ENCODE peak calls at places on chromosomes 12 and 14, in six cellular contexts. One of them, this sample, is unnamed.

GRCh38 chr14:57833304-57833703 is 32.6 kb downstream of the SLC35F4 start:
- DNase-seq in Calu3: peak; percentile 20
- DNase-seq in right lobe of liver: no peak
- DNase-seq in thyroid gland: peak; percentile 83
- DNase-seq in body of pancreas: peak; percentile 38
- DNase-seq in WTC11: no peak
- DNase-seq in this sample: peak; percentile 59

GRCh38 chr12:6883252-6883651 is 10.1 kb upstream of the SPSB2 start:
- DNase-seq in Calu3: no peak
- DNase-seq in right lobe of liver: no peak
- DNase-seq in thyroid gland: no peak
- DNase-seq in WTC11: no peak
- DNase-seq in body of pancreas: no peak
- DNase-seq in this sample: no peak

GRCh38 chr12:62166525-62166924 is 93.7 kb upstream of the USP15 start:
- DNase-seq in body of pancreas: no peak
- DNase-seq in WTC11: no peak
- DNase-seq in right lobe of liver: no peak
- DNase-seq in thyroid gland: no peak
- DNase-seq in Calu3: no peak
- DNase-seq in this sample: no peak

GRCh38 chr12:57135939-57136338 is 7.7 kb downstream of the LRP1 start:
- DNase-seq in right lobe of liver: peak; percentile 27
- DNase-seq in body of pancreas: no peak
- DNase-seq in Calu3: no peak
- DNase-seq in WTC11: peak; percentile 54
- DNase-seq in thyroid gland: no peak
- DNase-seq in this sample: no peak

GRCh38 chr12:18224745-18225144 is 36.6 kb upstream of the PIK3C2G start:
- DNase-seq in thyroid gland: no peak
- DNase-seq in body of pancreas: no peak
- DNase-seq in Calu3: no peak
- DNase-seq in WTC11: no peak
- DNase-seq in right lobe of liver: no peak
- DNase-seq in this sample: no peak

GRCh38 chr14:100591453-100592371 is 4.5 kb upstream of the BEGAIN start:
- DNase-seq in body of pancreas: no peak
- DNase-seq in Calu3: no peak
- DNase-seq in thyroid gland: no peak
- DNase-seq in WTC11: peak; percentile 4
- DNase-seq in right lobe of liver: peak; percentile 10
- DNase-seq in this sample: peak; percentile 76

GRCh38 chr12:66594688-66595087 is 84.2 kb downstream of the GRIP1 start:
- DNase-seq in body of pancreas: no peak
- DNase-seq in WTC11: no peak
- DNase-seq in Calu3: no peak
- DNase-seq in thyroid gland: no peak
- DNase-seq in right lobe of liver: no peak
- DNase-seq in this sample: no peak

GRCh38 chr14:80764921-80765507 is 176.5 kb downstream of the CEP128 start:
- DNase-seq in body of pancreas: no peak
- DNase-seq in thyroid gland: no peak
- DNase-seq in right lobe of liver: no peak
- DNase-seq in Calu3: no peak
- DNase-seq in WTC11: no peak
- DNase-seq in this sample: no peak

GRCh38 chr12:122887817-122888212 is 8.1 kb downstream of the VPS37B start:
- DNase-seq in right lobe of liver: no peak
- DNase-seq in body of pancreas: no peak
- DNase-seq in thyroid gland: no peak
- DNase-seq in Calu3: no peak
- DNase-seq in WTC11: no peak
- DNase-seq in this sample: no peak

GRCh38 chr12:45580570-45580969 is 148.9 kb upstream of the ARID2 start:
- DNase-seq in WTC11: no peak
- DNase-seq in right lobe of liver: no peak
- DNase-seq in body of pancreas: no peak
- DNase-seq in Calu3: no peak
- DNase-seq in thyroid gland: no peak
- DNase-seq in this sample: no peak

GRCh38 chr14:93230539-93230938 is 23.5 kb downstream of the UBR7 start:
- DNase-seq in thyroid gland: no peak
- DNase-seq in body of pancreas: no peak
- DNase-seq in right lobe of liver: no peak
- DNase-seq in WTC11: no peak
- DNase-seq in Calu3: no peak
- DNase-seq in this sample: no peak

GRCh38 chr12:20097561-20097960 is 270.8 kb upstream of the PDE3A start:
- DNase-seq in body of pancreas: no peak
- DNase-seq in Calu3: no peak
- DNase-seq in right lobe of liver: no peak
- DNase-seq in thyroid gland: no peak
- DNase-seq in WTC11: no peak
- DNase-seq in this sample: no peak

GRCh38 chr14:103109789-103110415 is 13.4 kb upstream of the TNFAIP2 start:
- DNase-seq in body of pancreas: peak; percentile 60
- DNase-seq in WTC11: no peak
- DNase-seq in Calu3: no peak
- DNase-seq in right lobe of liver: peak; percentile 53
- DNase-seq in thyroid gland: no peak
- DNase-seq in this sample: no peak

GRCh38 chr12:53733051-53733812 is 6.0 kb upstream of the CALCOCO1 start:
- DNase-seq in Calu3: no peak
- DNase-seq in thyroid gland: no peak
- DNase-seq in WTC11: no peak
- DNase-seq in body of pancreas: no peak
- DNase-seq in right lobe of liver: no peak
- DNase-seq in this sample: no peak

GRCh38 chr12:102406033-102406584 is 74.3 kb downstream of the IGF1 start:
- DNase-seq in Calu3: no peak
- DNase-seq in body of pancreas: peak; percentile 52
- DNase-seq in right lobe of liver: no peak
- DNase-seq in WTC11: no peak
- DNase-seq in thyroid gland: peak; percentile 79
- DNase-seq in this sample: no peak

GRCh38 chr12:110932048-110932447 is 11.7 kb upstream of the MYL2 start:
- DNase-seq in body of pancreas: no peak
- DNase-seq in right lobe of liver: no peak
- DNase-seq in Calu3: no peak
- DNase-seq in thyroid gland: no peak
- DNase-seq in WTC11: peak; percentile 60
- DNase-seq in this sample: no peak

GRCh38 chr12:48069253-48069652 is 36.6 kb downstream of the SENP1 start:
- DNase-seq in body of pancreas: no peak
- DNase-seq in right lobe of liver: no peak
- DNase-seq in Calu3: no peak
- DNase-seq in thyroid gland: no peak
- DNase-seq in WTC11: no peak
- DNase-seq in this sample: no peak

GRCh38 chr12:90174198-90174510 is 465.5 kb upstream of the ATP2B1 start:
- DNase-seq in thyroid gland: no peak
- DNase-seq in right lobe of liver: no peak
- DNase-seq in Calu3: no peak
- DNase-seq in WTC11: no peak
- DNase-seq in body of pancreas: peak; percentile 9
- DNase-seq in this sample: no peak

GRCh38 chr12:88420460-88420859 is 159.8 kb downstream of the KITLG start:
- DNase-seq in body of pancreas: no peak
- DNase-seq in thyroid gland: no peak
- DNase-seq in right lobe of liver: no peak
- DNase-seq in WTC11: no peak
- DNase-seq in Calu3: no peak
- DNase-seq in this sample: no peak

GRCh38 chr12:53828598-53828997 is 76.8 kb upstream of the CISTR start:
- DNase-seq in right lobe of liver: no peak
- DNase-seq in WTC11: no peak
- DNase-seq in Calu3: no peak
- DNase-seq in thyroid gland: no peak
- DNase-seq in body of pancreas: no peak
- DNase-seq in this sample: no peak

GRCh38 chr12:57479376-57480115 is at the start of gene ARHGAP9:
- DNase-seq in WTC11: no peak
- DNase-seq in Calu3: no peak
- DNase-seq in right lobe of liver: no peak
- DNase-seq in body of pancreas: no peak
- DNase-seq in thyroid gland: no peak
- DNase-seq in this sample: no peak

GRCh38 chr12:65568517-65568916 is 255.8 kb upstream of the HMGA2 start:
- DNase-seq in body of pancreas: no peak
- DNase-seq in WTC11: no peak
- DNase-seq in right lobe of liver: no peak
- DNase-seq in Calu3: peak; percentile 66
- DNase-seq in thyroid gland: no peak
- DNase-seq in this sample: no peak

GRCh38 chr14:104723651-104724406 is at the start of gene ADSS1:
- DNase-seq in Calu3: peak; percentile 74
- DNase-seq in WTC11: peak; percentile 66
- DNase-seq in right lobe of liver: peak; percentile 89
- DNase-seq in body of pancreas: peak; percentile 67
- DNase-seq in thyroid gland: peak; percentile 75
- DNase-seq in this sample: no peak

GRCh38 chr12:25119020-25119419 is 75.9 kb downstream of the DNAI7 start:
- DNase-seq in thyroid gland: no peak
- DNase-seq in body of pancreas: no peak
- DNase-seq in right lobe of liver: no peak
- DNase-seq in Calu3: no peak
- DNase-seq in WTC11: no peak
- DNase-seq in this sample: no peak

GRCh38 chr12:78035913-78036658 is 205.4 kb downstream of the NAV3 start:
- DNase-seq in right lobe of liver: no peak
- DNase-seq in Calu3: no peak
- DNase-seq in thyroid gland: no peak
- DNase-seq in body of pancreas: no peak
- DNase-seq in WTC11: no peak
- DNase-seq in this sample: no peak

GRCh38 chr12:1885082-1885596 is 33.3 kb downstream of the CACNA2D4 start:
- DNase-seq in body of pancreas: no peak
- DNase-seq in thyroid gland: no peak
- DNase-seq in right lobe of liver: no peak
- DNase-seq in Calu3: no peak
- DNase-seq in WTC11: no peak
- DNase-seq in this sample: peak; percentile 50

GRCh38 chr12:88643685-88644084 is 63.4 kb upstream of the KITLG start:
- DNase-seq in right lobe of liver: no peak
- DNase-seq in Calu3: no peak
- DNase-seq in WTC11: no peak
- DNase-seq in thyroid gland: no peak
- DNase-seq in body of pancreas: no peak
- DNase-seq in this sample: no peak

GRCh38 chr14:104085032-104085888 is at the start of gene ASPG:
- DNase-seq in body of pancreas: no peak
- DNase-seq in thyroid gland: no peak
- DNase-seq in Calu3: no peak
- DNase-seq in WTC11: peak; percentile 75
- DNase-seq in right lobe of liver: peak; percentile 81
- DNase-seq in this sample: no peak

GRCh38 chr14:52043690-52044089 is 25.2 kb downstream of the NID2 start:
- DNase-seq in body of pancreas: no peak
- DNase-seq in Calu3: peak; percentile 71
- DNase-seq in WTC11: peak; percentile 73
- DNase-seq in right lobe of liver: no peak
- DNase-seq in thyroid gland: peak; percentile 56
- DNase-seq in this sample: no peak

GRCh38 chr14:35949933-35950332 is 123.8 kb downstream of the BRMS1L start:
- DNase-seq in WTC11: no peak
- DNase-seq in right lobe of liver: no peak
- DNase-seq in thyroid gland: no peak
- DNase-seq in body of pancreas: peak; percentile 22
- DNase-seq in Calu3: peak; percentile 43
- DNase-seq in this sample: no peak

GRCh38 chr14:35940291-35940690 is 114.2 kb downstream of the BRMS1L start:
- DNase-seq in right lobe of liver: no peak
- DNase-seq in body of pancreas: no peak
- DNase-seq in Calu3: no peak
- DNase-seq in thyroid gland: no peak
- DNase-seq in WTC11: no peak
- DNase-seq in this sample: no peak

GRCh38 chr14:35944847-35945246 is 118.7 kb downstream of the BRMS1L start:
- DNase-seq in thyroid gland: peak; percentile 19
- DNase-seq in right lobe of liver: no peak
- DNase-seq in body of pancreas: no peak
- DNase-seq in Calu3: peak; percentile 62
- DNase-seq in WTC11: peak; percentile 65
- DNase-seq in this sample: no peak
- TF ChIP-seq CTCF in thyroid gland: no peak
- TF ChIP-seq CTCF in right lobe of liver: no peak
- TF ChIP-seq CTCF in body of pancreas: no peak
- TF ChIP-seq CTCF in Calu3: no peak
- TF ChIP-seq CTCF in WTC11: no peak
- TF ChIP-seq CTCF in this sample: no peak

GRCh38 chr12:95238150-95238549 is 20.5 kb downstream of the VEZT start:
- DNase-seq in Calu3: no peak
- DNase-seq in WTC11: no peak
- DNase-seq in thyroid gland: no peak
- DNase-seq in right lobe of liver: no peak
- DNase-seq in body of pancreas: no peak
- DNase-seq in this sample: no peak
- TF ChIP-seq CTCF in Calu3: no peak
- TF ChIP-seq CTCF in WTC11: no peak
- TF ChIP-seq CTCF in thyroid gland: no peak
- TF ChIP-seq CTCF in right lobe of liver: no peak
- TF ChIP-seq CTCF in body of pancreas: no peak
- TF ChIP-seq CTCF in this sample: no peak

DNA sequence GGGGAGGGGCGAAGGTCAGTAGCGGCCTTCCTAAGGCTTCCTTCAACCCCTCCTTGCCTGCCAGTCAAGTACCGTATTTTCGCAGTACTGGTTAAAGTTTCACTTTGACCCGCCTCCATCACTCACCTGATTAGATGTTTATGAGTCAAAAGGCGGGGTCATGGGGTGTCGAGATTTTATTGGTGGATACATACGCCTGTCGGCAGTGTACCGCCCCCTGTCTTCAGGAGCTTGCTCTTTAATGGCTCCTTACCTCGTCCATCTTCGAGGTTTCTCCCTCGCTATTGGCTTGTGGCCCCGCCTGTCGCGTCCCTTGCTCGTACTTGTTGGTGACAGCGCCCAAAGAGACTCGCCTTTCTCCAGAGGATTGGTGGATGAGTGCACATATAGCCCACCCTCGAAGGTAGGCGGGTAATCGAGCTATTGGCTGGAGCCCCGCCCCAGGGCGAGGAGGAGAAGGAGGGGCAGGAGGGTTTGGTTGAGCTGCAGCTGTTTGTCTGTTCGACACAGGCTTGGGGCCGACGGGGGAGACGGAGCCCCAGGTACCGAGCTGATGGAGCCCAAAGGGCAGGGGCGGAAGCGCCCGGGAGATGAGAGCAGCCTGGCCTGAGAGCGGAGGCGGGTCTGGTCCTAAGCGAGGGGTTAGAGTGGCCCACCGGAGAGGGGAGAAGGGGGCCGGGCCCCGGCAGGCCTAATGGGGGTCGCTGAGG is at the start of gene RAB5B:
- DNase-seq in body of pancreas: peak; percentile 100
- DNase-seq in right lobe of liver: peak; percentile 98
- DNase-seq in thyroid gland: peak; percentile 100
- DNase-seq in WTC11: peak; percentile 99
- DNase-seq in Calu3: peak; percentile 99
- DNase-seq in this sample: peak; percentile 100
- TF ChIP-seq CTCF in body of pancreas: no peak
- TF ChIP-seq CTCF in right lobe of liver: peak; percentile 36
- TF ChIP-seq CTCF in thyroid gland: no peak
- TF ChIP-seq CTCF in WTC11: no peak
- TF ChIP-seq CTCF in Calu3: peak; percentile 14
- TF ChIP-seq CTCF in this sample: no peak

GRCh38 chr12:124992874-124993567 is 424 bp upstream of the BRI3BP start:
- DNase-seq in body of pancreas: peak; percentile 85
- DNase-seq in right lobe of liver: peak; percentile 68
- DNase-seq in Calu3: peak; percentile 92
- DNase-seq in WTC11: peak; percentile 92
- DNase-seq in thyroid gland: peak; percentile 65
- DNase-seq in this sample: no peak
- TF ChIP-seq CTCF in body of pancreas: peak; percentile 43
- TF ChIP-seq CTCF in right lobe of liver: peak; percentile 30
- TF ChIP-seq CTCF in Calu3: peak; percentile 68
- TF ChIP-seq CTCF in WTC11: no peak
- TF ChIP-seq CTCF in thyroid gland: no peak
- TF ChIP-seq CTCF in this sample: no peak